ENCODE peak calls at places on chromosomes 2 and 18, in five cellular contexts. One of them, this sample, is unnamed.

GRCh38 chr2:16656784-16657391 is 8.7 kb downstream of the CYRIA start:
- DNase-seq in spleen: no peak
- DNase-seq in psoas muscle: peak; percentile 91
- DNase-seq in body of pancreas: no peak
- DNase-seq in dorsolateral prefrontal cortex: no peak
- DNase-seq in this sample: peak; percentile 47

GRCh38 chr18:39199231-39199855 is 1633.7 kb upstream of the CELF4 start:
- DNase-seq in spleen: no peak
- DNase-seq in psoas muscle: no peak
- DNase-seq in body of pancreas: no peak
- DNase-seq in dorsolateral prefrontal cortex: peak; percentile 58
- DNase-seq in this sample: no peak

GRCh38 chr2:120461546-120462537 is 115.9 kb downstream of the INHBB start:
- DNase-seq in spleen: peak; percentile 41
- DNase-seq in psoas muscle: no peak
- DNase-seq in body of pancreas: no peak
- DNase-seq in dorsolateral prefrontal cortex: no peak
- DNase-seq in this sample: no peak

GRCh38 chr18:32355896-32356295 is 114.8 kb downstream of the GAREM1 start:
- DNase-seq in spleen: no peak
- DNase-seq in psoas muscle: no peak
- DNase-seq in body of pancreas: no peak
- DNase-seq in dorsolateral prefrontal cortex: no peak
- DNase-seq in this sample: peak; percentile 82

GRCh38 chr2:118202707-118203303 is 114.5 kb downstream of the INSIG2 start:
- DNase-seq in spleen: no peak
- DNase-seq in psoas muscle: peak; percentile 55
- DNase-seq in body of pancreas: peak; percentile 44
- DNase-seq in dorsolateral prefrontal cortex: no peak
- DNase-seq in this sample: peak; percentile 74

GRCh38 chr2:121722479-121722878 is 14.2 kb downstream of the NIFK start:
- DNase-seq in spleen: no peak
- DNase-seq in psoas muscle: no peak
- DNase-seq in body of pancreas: no peak
- DNase-seq in dorsolateral prefrontal cortex: no peak
- DNase-seq in this sample: peak; percentile 78

GRCh38 chr2:206375956-206376355 is 67.4 kb upstream of the ADAM23 start:
- DNase-seq in spleen: no peak
- DNase-seq in psoas muscle: no peak
- DNase-seq in body of pancreas: no peak
- DNase-seq in dorsolateral prefrontal cortex: no peak
- DNase-seq in this sample: no peak

GRCh38 chr2:160994141-160995002 is 165.9 kb upstream of the TANK start:
- DNase-seq in spleen: no peak
- DNase-seq in psoas muscle: peak; percentile 62
- DNase-seq in body of pancreas: peak; percentile 82
- DNase-seq in dorsolateral prefrontal cortex: peak; percentile 35
- DNase-seq in this sample: peak; percentile 96

GRCh38 chr2:172978053-172978383 is 97.6 kb upstream of the MAP3K20 start:
- DNase-seq in spleen: no peak
- DNase-seq in psoas muscle: no peak
- DNase-seq in body of pancreas: no peak
- DNase-seq in dorsolateral prefrontal cortex: peak; percentile 10
- DNase-seq in this sample: no peak

GRCh38 chr18:11689031-11689971 is at the start of gene GNAL:
- DNase-seq in spleen: peak; percentile 81
- DNase-seq in psoas muscle: peak; percentile 83
- DNase-seq in body of pancreas: peak; percentile 80
- DNase-seq in dorsolateral prefrontal cortex: peak; percentile 36
- DNase-seq in this sample: peak; percentile 92

GRCh38 chr2:148664229-148664628 is 19.7 kb downstream of the EPC2 start:
- DNase-seq in spleen: no peak
- DNase-seq in psoas muscle: no peak
- DNase-seq in body of pancreas: no peak
- DNase-seq in dorsolateral prefrontal cortex: no peak
- DNase-seq in this sample: no peak

GRCh38 chr18:45280486-45281263 is 334.6 kb upstream of the SLC14A2 start:
- DNase-seq in spleen: no peak
- DNase-seq in psoas muscle: no peak
- DNase-seq in body of pancreas: no peak
- DNase-seq in dorsolateral prefrontal cortex: no peak
- DNase-seq in this sample: no peak

GRCh38 chr2:209830722-209831465 is 59.3 kb downstream of the UNC80 start:
- DNase-seq in spleen: no peak
- DNase-seq in psoas muscle: no peak
- DNase-seq in body of pancreas: no peak
- DNase-seq in dorsolateral prefrontal cortex: no peak
- DNase-seq in this sample: no peak

GRCh38 chr2:241015439-241015838 is 17.0 kb downstream of the SNED1 start:
- DNase-seq in spleen: no peak
- DNase-seq in psoas muscle: peak; percentile 39
- DNase-seq in body of pancreas: no peak
- DNase-seq in dorsolateral prefrontal cortex: no peak
- DNase-seq in this sample: no peak

GRCh38 chr2:170224692-170225091 is 46.7 kb downstream of the MYO3B start:
- DNase-seq in spleen: no peak
- DNase-seq in psoas muscle: no peak
- DNase-seq in body of pancreas: no peak
- DNase-seq in dorsolateral prefrontal cortex: no peak
- DNase-seq in this sample: no peak

GRCh38 chr2:64854773-64855237 is 134.4 kb upstream of the SLC1A4 start:
- DNase-seq in spleen: no peak
- DNase-seq in psoas muscle: no peak
- DNase-seq in body of pancreas: no peak
- DNase-seq in dorsolateral prefrontal cortex: no peak
- DNase-seq in this sample: peak; percentile 80

GRCh38 chr18:24968233-24968775 is 383.7 kb downstream of the ZNF521 start:
- DNase-seq in spleen: no peak
- DNase-seq in psoas muscle: no peak
- DNase-seq in body of pancreas: no peak
- DNase-seq in dorsolateral prefrontal cortex: no peak
- DNase-seq in this sample: no peak

GRCh38 chr2:55093381-55093780 is 43.1 kb upstream of the RTN4 start:
- DNase-seq in spleen: no peak
- DNase-seq in psoas muscle: no peak
- DNase-seq in body of pancreas: no peak
- DNase-seq in dorsolateral prefrontal cortex: no peak
- DNase-seq in this sample: peak; percentile 85

GRCh38 chr2:20584637-20585321 is 66.1 kb downstream of the HS1BP3 start:
- DNase-seq in spleen: peak; percentile 64
- DNase-seq in psoas muscle: peak; percentile 54
- DNase-seq in body of pancreas: peak; percentile 72
- DNase-seq in dorsolateral prefrontal cortex: no peak
- DNase-seq in this sample: peak; percentile 98

GRCh38 chr2:237154894-237155851 is 69.5 kb downstream of the COPS8 start:
- DNase-seq in spleen: peak; percentile 55
- DNase-seq in psoas muscle: no peak
- DNase-seq in body of pancreas: no peak
- DNase-seq in dorsolateral prefrontal cortex: no peak
- DNase-seq in this sample: no peak

GRCh38 chr2:85936421-85937068 is 47.8 kb upstream of the ST3GAL5 start:
- DNase-seq in spleen: peak; percentile 81
- DNase-seq in psoas muscle: no peak
- DNase-seq in body of pancreas: no peak
- DNase-seq in dorsolateral prefrontal cortex: no peak
- DNase-seq in this sample: no peak

GRCh38 chr2:229610359-229610758 is 104.0 kb downstream of the DNER start:
- DNase-seq in spleen: no peak
- DNase-seq in psoas muscle: no peak
- DNase-seq in body of pancreas: no peak
- DNase-seq in dorsolateral prefrontal cortex: no peak
- DNase-seq in this sample: peak; percentile 97

GRCh38 chr2:108364676-108365297 is 13.0 kb upstream of the SULT1C4 start:
- DNase-seq in spleen: no peak
- DNase-seq in psoas muscle: no peak
- DNase-seq in body of pancreas: no peak
- DNase-seq in dorsolateral prefrontal cortex: no peak
- DNase-seq in this sample: peak; percentile 33

GRCh38 chr2:46010925-46011490 is 286.2 kb upstream of the EPAS1 start:
- DNase-seq in spleen: no peak
- DNase-seq in psoas muscle: no peak
- DNase-seq in body of pancreas: no peak
- DNase-seq in dorsolateral prefrontal cortex: no peak
- DNase-seq in this sample: peak; percentile 79

GRCh38 chr2:8584174-8585066 is 97.4 kb upstream of the ID2 start:
- DNase-seq in spleen: peak; percentile 84
- DNase-seq in psoas muscle: no peak
- DNase-seq in body of pancreas: no peak
- DNase-seq in dorsolateral prefrontal cortex: no peak
- DNase-seq in this sample: no peak
- H3K4me3 ChIP-seq in spleen: peak overlapping the region; percentile 21
- H3K4me3 ChIP-seq in psoas muscle: peak overlapping the region; percentile 13
- H3K4me3 ChIP-seq in body of pancreas: no peak overlapping the region
- H3K4me3 ChIP-seq in dorsolateral prefrontal cortex: no peak overlapping the region
- H3K4me3 ChIP-seq in this sample: no peak overlapping the region

GRCh38 chr2:192741889-192742288 is 547.2 kb upstream of the TMEFF2 start:
- DNase-seq in spleen: no peak
- DNase-seq in psoas muscle: no peak
- DNase-seq in body of pancreas: no peak
- DNase-seq in dorsolateral prefrontal cortex: no peak
- DNase-seq in this sample: peak; percentile 3
- TF ChIP-seq CTCF in spleen: no peak
- TF ChIP-seq CTCF in psoas muscle: no peak
- TF ChIP-seq CTCF in body of pancreas: no peak
- TF ChIP-seq CTCF in dorsolateral prefrontal cortex: no peak
- TF ChIP-seq CTCF in this sample: no peak

GRCh38 chr2:98027955-98028593 is 32.3 kb upstream of the TMEM131 start:
- DNase-seq in spleen: no peak
- DNase-seq in psoas muscle: no peak
- DNase-seq in body of pancreas: no peak
- DNase-seq in dorsolateral prefrontal cortex: no peak
- DNase-seq in this sample: peak; percentile 52

GRCh38 chr2:98027535-98027934 is 31.8 kb upstream of the TMEM131 start:
- DNase-seq in spleen: no peak
- DNase-seq in psoas muscle: no peak
- DNase-seq in body of pancreas: no peak
- DNase-seq in dorsolateral prefrontal cortex: no peak
- DNase-seq in this sample: no peak

GRCh38 chr2:98025481-98026037 is 29.8 kb upstream of the TMEM131 start:
- DNase-seq in spleen: no peak
- DNase-seq in psoas muscle: no peak
- DNase-seq in body of pancreas: no peak
- DNase-seq in dorsolateral prefrontal cortex: no peak
- DNase-seq in this sample: no peak

GRCh38 chr2:98026292-98026691 is 30.5 kb upstream of the TMEM131 start:
- DNase-seq in spleen: no peak
- DNase-seq in psoas muscle: no peak
- DNase-seq in body of pancreas: no peak
- DNase-seq in dorsolateral prefrontal cortex: no peak
- DNase-seq in this sample: peak; percentile 36

DNA sequence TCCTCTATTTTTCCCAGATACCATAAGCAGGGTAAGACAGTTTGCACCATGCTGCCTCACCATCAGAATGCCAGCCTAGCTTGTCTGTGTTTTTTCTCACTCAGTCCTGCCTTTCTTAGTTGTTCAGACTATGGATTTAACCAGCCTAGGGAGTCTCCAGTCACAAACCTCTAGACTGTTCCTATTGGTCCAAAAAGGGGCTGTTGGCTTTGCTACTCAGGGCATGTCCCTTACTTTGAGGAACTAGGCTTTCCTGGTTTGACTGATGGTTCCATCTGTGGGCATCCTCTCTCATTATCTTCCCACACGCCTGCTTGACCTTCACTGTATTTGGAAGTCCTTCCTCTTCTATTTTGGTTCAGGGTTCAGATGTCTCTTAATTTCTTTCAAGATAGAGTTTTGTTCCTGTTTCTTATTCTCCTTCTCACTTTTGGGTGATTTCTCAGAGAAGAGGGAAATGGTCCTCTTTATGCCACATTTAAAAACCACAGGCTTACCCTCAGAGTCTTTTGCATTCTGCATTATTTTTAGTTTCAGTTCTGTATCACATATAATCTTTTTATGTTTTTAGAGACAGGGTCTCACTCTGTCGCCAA is 31.3 kb upstream of the TMEM131 start:
- DNase-seq in spleen: no peak
- DNase-seq in psoas muscle: no peak
- DNase-seq in body of pancreas: no peak
- DNase-seq in dorsolateral prefrontal cortex: no peak
- DNase-seq in this sample: no peak
- H3K4me3 ChIP-seq in spleen: no peak overlapping the region
- H3K4me3 ChIP-seq in psoas muscle: peak overlapping the region; percentile 45
- H3K4me3 ChIP-seq in body of pancreas: no peak overlapping the region
- H3K4me3 ChIP-seq in dorsolateral prefrontal cortex: no peak overlapping the region
- H3K4me3 ChIP-seq in this sample: no peak overlapping the region

DNA sequence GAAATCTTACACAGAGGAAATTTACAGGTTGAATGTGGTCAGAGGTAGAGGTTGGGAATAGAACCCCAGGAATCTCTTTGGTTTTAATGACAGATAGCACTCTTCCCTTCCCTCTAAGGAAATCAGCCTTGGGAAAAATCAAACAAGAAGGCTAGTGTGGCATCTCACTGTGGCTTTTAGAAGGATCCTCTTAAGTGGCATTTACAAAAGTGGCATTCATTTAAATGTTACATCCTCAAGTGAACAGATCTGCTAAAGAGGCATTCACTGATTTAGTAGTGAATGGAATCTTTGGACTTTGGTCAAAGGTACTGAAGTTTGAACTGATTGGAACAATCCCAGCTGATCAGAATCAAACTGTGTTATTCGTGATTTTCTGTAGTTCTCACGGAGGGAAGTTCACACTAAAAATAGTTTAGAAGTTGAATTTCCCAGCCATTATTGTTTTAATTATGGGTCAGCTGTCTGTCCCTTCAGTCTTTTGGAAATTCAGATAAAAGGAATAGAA is 136.5 kb upstream of the FN1 start:
- DNase-seq in spleen: no peak
- DNase-seq in psoas muscle: no peak
- DNase-seq in body of pancreas: no peak
- DNase-seq in dorsolateral prefrontal cortex: no peak
- DNase-seq in this sample: no peak
- TF ChIP-seq CTCF in spleen: no peak
- TF ChIP-seq CTCF in psoas muscle: no peak
- TF ChIP-seq CTCF in body of pancreas: no peak
- TF ChIP-seq CTCF in dorsolateral prefrontal cortex: no peak
- TF ChIP-seq CTCF in this sample: no peak